ENCODE peak calls at places on chromosome 10, in five cellular contexts. V is endodermal cell; W is CD4-positive, alpha-beta memory T cell; K is lower lobe of right lung; Z is cardiac muscle cell. Q is an unnamed sample.

GRCh38 chr10:4188406-4188805 is 403.4 kb upstream of the KLF6 start:
- DNase-seq in V (no peak), W (no peak), K (no peak), Z (no peak), Q (no peak)

GRCh38 chr10:121392657-121393056 is 205.6 kb downstream of the FGFR2 start:
- DNase-seq in V (no peak), W (no peak), K (no peak), Z (no peak), Q (no peak)

GRCh38 chr10:76071638-76072317 is 640.4 kb downstream of the LRMDA start:
- DNase-seq in V (no peak), W (no peak), K (no peak), Z (no peak), Q (no peak)

GRCh38 chr10:97578171-97578844 is 5.7 kb downstream of the ANKRD2 start:
- DNase-seq in V (no peak), W (no peak), K (no peak), Z (no peak), Q (no peak)

GRCh38 chr10:133358162-133358919 is 522 bp upstream of the FUOM start:
- DNase-seq in V (no peak), W (peak), K (peak), Z (no peak), Q (no peak)

GRCh38 chr10:34723746-34724145 is 91.3 kb downstream of the PARD3 start:
- DNase-seq in V (no peak), W (no peak), K (no peak), Z (peak), Q (no peak)

GRCh38 chr10:586151-586550 is 103.3 kb downstream of the DIP2C start:
- DNase-seq in V (no peak), W (no peak), K (no peak), Z (no peak), Q (no peak)

GRCh38 chr10:93288679-93289634 is 193.2 kb downstream of the MYOF start:
- DNase-seq in V (peak), W (peak), K (peak), Z (peak), Q (peak)

GRCh38 chr10:23886355-23886754 is 322.6 kb upstream of the KIAA1217 start:
- DNase-seq in V (peak), W (no peak), K (no peak), Z (no peak), Q (no peak)

GRCh38 chr10:122850705-122851640 is 5.3 kb upstream of the CUZD1 start:
- DNase-seq in V (no peak), W (no peak), K (no peak), Z (peak), Q (no peak)

GRCh38 chr10:10591682-10592412 is 425.8 kb upstream of the CELF2 start:
- DNase-seq in V (no peak), W (no peak), K (no peak), Z (no peak), Q (no peak)

GRCh38 chr10:128993443-128993842 is 473.6 kb upstream of the MGMT start:
- DNase-seq in V (no peak), W (no peak), K (no peak), Z (no peak), Q (no peak)
- H3K27ac ChIP-seq in V (no peak), W (no peak), K (no peak), Z (no peak), Q (no peak)

GRCh38 chr10:103852856-103853255 is 2.5 kb downstream of the SH3PXD2A start:
- DNase-seq in V (no peak), W (no peak), K (no peak), Z (peak), Q (no peak)
- H3K4me3 ChIP-seq in V (no peak), W (no peak), K (no peak), Z (peak), Q (no peak)

GRCh38 chr10:77648472-77648871 is 10.9 kb upstream of the KCNMA1 start:
- DNase-seq in V (peak), W (no peak), K (no peak), Z (no peak), Q (no peak)
- H3K27ac ChIP-seq in V (no peak), W (no peak), K (no peak), Z (no peak), Q (no peak)

GRCh38 chr10:11823122-11823988 is at the start of gene PROSER2:
- DNase-seq in V (peak), W (no peak), K (peak), Z (peak), Q (peak)

GRCh38 chr10:11823989-11824346 is 812 bp downstream of the PROSER2 start:
- DNase-seq in V (no peak), W (no peak), K (no peak), Z (peak), Q (no peak)

GRCh38 chr10:11824825-11825224 is 1.7 kb downstream of the PROSER2 start:
- DNase-seq in V (no peak), W (no peak), K (no peak), Z (peak), Q (no peak)

GRCh38 chr10:11825796-11826414 is 2.7 kb downstream of the PROSER2 start:
- DNase-seq in V (no peak), W (no peak), K (no peak), Z (peak), Q (no peak)

DNA sequence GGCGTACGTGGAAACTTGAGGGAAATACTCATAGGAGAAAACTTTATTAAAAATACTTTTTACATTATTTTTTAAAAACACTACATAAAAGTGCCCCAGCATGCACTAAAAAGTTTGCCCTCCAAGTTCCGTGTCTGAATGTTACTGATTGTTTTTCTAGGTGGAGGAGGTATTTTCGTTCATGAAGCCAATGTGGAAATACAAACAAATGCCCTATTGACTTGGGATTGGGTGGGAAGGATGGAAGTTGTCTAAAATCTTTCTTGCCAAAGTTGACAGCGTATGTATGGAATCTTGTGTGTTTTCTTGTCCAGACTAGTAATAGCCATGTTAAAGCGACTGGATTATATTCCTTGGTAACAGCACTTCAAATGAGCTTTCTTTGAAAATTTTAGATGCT is 1.2 kb downstream of the PROSER2 start:
- DNase-seq in V (no peak), W (no peak), K (no peak), Z (peak), Q (no peak)
- H3K4me3 ChIP-seq in V (peak), W (no peak), K (peak), Z (peak), Q (no peak)

DNA sequence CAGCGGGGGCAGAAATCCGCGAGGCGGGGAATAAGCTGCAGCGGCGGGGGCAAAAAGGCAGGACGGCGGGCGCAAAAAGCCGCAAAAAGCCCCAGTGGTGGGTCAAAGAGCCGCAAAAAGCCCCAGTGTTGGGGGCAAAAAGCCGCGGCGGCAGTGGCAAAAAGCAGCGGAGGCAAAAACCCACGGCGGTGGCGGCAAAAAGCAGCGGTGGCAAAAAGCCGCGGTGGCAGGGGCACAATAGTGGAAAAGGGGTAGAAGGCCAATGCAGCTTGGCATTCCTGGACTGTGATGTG is 525.3 kb downstream of the ZNF33B start:
- DNase-seq in V (no peak), W (no peak), K (no peak), Z (no peak), Q (no peak)
- H3K27ac ChIP-seq in V (no peak), W (no peak), K (no peak), Z (no peak), Q (no peak)

DNA sequence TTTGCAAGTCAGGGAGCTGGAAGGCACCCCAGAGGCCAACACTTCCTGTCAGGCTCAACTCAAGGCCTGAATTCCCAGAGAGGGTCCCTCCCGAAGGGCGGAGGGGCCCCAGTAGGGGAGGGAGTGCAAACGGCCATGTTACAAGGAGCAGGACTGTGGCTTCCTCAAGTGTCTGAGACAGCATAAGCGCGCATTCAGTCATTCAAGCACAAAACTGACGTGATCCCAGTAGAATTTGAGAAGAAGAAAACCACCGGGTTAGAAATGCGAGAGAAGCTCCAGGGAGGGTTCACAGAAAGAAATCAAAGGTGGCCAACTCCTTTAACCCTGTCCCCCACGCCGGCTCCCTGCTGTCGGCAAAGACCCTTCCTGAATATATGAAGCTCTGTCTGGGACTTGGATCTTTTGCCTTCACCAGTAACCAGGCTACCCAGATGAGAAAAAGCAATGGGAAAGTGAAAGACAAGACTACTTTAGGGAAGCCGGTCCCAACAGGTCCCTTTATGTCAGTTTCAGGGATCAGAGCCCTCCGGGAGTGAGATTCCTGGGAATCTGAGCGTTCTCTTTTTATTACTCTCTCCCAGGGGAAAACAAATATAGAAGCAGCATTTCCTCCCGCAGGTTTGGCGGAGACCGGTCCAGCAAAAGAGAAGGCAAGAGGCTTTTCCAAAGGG is 1.3 kb downstream of the AFAP1L2 start:
- DNase-seq in V (peak), W (no peak), K (no peak), Z (no peak), Q (no peak)
- H3K4me3 ChIP-seq in V (peak), W (no peak), K (peak), Z (peak), Q (no peak)

GRCh38 chr10:126927799-126928198 is 22.6 kb downstream of the DOCK1 start:
- DNase-seq in V (no peak), W (no peak), K (no peak), Z (no peak), Q (no peak)
- H3K27ac ChIP-seq in V (no peak), W (no peak), K (no peak), Z (no peak), Q (no peak)

DNA sequence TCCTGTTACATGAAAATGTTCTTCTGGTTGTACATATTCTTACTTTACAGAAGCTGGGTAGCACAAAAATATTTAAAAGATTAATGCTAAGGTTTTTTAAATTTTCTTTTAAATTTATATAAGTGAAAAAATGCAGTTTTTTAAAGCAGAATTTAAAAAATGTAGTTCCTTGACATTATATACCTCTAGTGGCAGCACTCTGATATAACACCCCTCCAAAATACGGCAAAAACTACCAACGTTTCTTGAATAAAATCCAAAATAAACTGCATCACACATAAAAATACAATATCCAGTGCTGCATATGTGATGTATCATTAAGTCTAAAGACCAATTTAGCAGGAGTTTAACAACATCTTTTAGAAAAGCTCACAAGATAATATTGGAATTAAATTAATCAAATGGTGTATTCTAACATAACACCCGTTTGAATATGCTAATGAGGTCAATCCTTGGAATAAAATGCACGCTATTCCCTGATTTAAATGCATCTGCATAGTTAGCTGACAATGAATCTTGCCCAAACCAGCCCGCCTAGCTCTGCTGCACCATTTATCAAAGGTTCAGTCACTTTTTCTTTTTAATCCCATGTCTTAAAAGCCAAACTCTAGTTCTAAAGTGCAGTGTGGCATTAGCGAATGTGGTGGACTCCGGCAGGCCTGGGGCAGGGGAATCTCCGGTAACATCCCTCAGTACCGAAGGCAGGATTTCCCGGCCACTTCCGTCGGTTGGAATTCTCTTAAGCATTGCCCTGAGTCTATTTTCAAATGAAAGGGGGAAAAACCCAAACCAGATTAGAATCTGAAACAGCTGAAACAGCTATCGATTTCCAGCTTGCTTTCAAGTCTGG is 1.2 kb downstream of the TCERG1L start:
- DNase-seq in V (no peak), W (no peak), K (no peak), Z (peak), Q (no peak)
- H3K4me3 ChIP-seq in V (peak), W (no peak), K (no peak), Z (peak), Q (no peak)

GRCh38 chr10:79244068-79244442 is 103.2 kb upstream of the PPIF start:
- DNase-seq in V (no peak), W (no peak), K (no peak), Z (no peak), Q (no peak)

GRCh38 chr10:79244841-79245504 is 102.3 kb upstream of the PPIF start:
- DNase-seq in V (no peak), W (no peak), K (no peak), Z (no peak), Q (peak)

GRCh38 chr10:79242620-79243152 is 104.6 kb upstream of the PPIF start:
- DNase-seq in V (peak), W (peak), K (peak), Z (peak), Q (peak)

GRCh38 chr10:79241990-79242619 is 105.2 kb upstream of the PPIF start:
- DNase-seq in V (peak), W (peak), K (peak), Z (peak), Q (no peak)

GRCh38 chr10:79243211-79244067 is 103.8 kb upstream of the PPIF start:
- DNase-seq in V (peak), W (peak), K (peak), Z (no peak), Q (peak)
- H3K27ac ChIP-seq in V (peak), W (peak), K (peak), Z (peak), Q (no peak)

GRCh38 chr10:5466451-5466996 is 32.8 kb downstream of the CALML5 start:
- DNase-seq in V (peak), W (no peak), K (peak), Z (peak), Q (no peak)
- H3K4me3 ChIP-seq in V (no peak), W (no peak), K (peak), Z (no peak), Q (no peak)